ENCODE peak calls at places on chromosomes 13 and 19, in seven cellular contexts. V, O, H, P, B, F and Z are unnamed samples.

GRCh38 chr13:89455741-89456140 is 1784.6 kb downstream of the SLITRK5 start:
- DNase-seq in V (no peak), O (no peak), H (no peak), P (no peak), B (no peak), F (no peak), Z (peak)

GRCh38 chr13:41835871-41836270 is 125.0 kb downstream of the VWA8 start:
- DNase-seq in V (no peak), O (peak), H (peak), P (no peak), B (no peak), F (no peak), Z (peak)

GRCh38 chr13:109309625-109310363 is 476.6 kb downstream of the IRS2 start:
- DNase-seq in V (no peak), O (no peak), H (no peak), P (no peak), B (no peak), F (no peak), Z (peak)

GRCh38 chr13:61095885-61096284 is 319.8 kb downstream of the PCDH20 start:
- DNase-seq in V (no peak), O (no peak), H (no peak), P (no peak), B (no peak), F (no peak), Z (no peak)

GRCh38 chr19:41993612-41994483 is at the start of gene ATP1A3:
- DNase-seq in V (peak), O (peak), H (peak), P (no peak), B (peak), F (no peak), Z (peak)

GRCh38 chr13:38636106-38636505 is 50.8 kb upstream of the FREM2 start:
- DNase-seq in V (no peak), O (no peak), H (no peak), P (no peak), B (no peak), F (no peak), Z (no peak)

GRCh38 chr13:90103099-90103784 is 1244.2 kb upstream of the MIR17HG start:
- DNase-seq in V (no peak), O (no peak), H (no peak), P (no peak), B (no peak), F (no peak), Z (no peak)

GRCh38 chr19:55383279-55383788 is 758 bp downstream of the TMEM238 start:
- DNase-seq in V (no peak), O (no peak), H (no peak), P (no peak), B (no peak), F (no peak), Z (no peak)

GRCh38 chr13:34671136-34671535 is 270.9 kb upstream of the NBEA start:
- DNase-seq in V (no peak), O (no peak), H (no peak), P (no peak), B (no peak), F (no peak), Z (no peak)

GRCh38 chr13:26719356-26719945 is 41.1 kb downstream of the GPR12 start:
- DNase-seq in V (no peak), O (no peak), H (peak), P (no peak), B (no peak), F (no peak), Z (no peak)

GRCh38 chr13:24458736-24459135 is 53.8 kb downstream of the PARP4 start:
- DNase-seq in V (no peak), O (peak), H (no peak), P (no peak), B (no peak), F (no peak), Z (no peak)

GRCh38 chr13:60329221-60329983 is 67.6 kb upstream of the TDRD3 start:
- DNase-seq in V (no peak), O (peak), H (peak), P (no peak), B (no peak), F (no peak), Z (peak)

DNA sequence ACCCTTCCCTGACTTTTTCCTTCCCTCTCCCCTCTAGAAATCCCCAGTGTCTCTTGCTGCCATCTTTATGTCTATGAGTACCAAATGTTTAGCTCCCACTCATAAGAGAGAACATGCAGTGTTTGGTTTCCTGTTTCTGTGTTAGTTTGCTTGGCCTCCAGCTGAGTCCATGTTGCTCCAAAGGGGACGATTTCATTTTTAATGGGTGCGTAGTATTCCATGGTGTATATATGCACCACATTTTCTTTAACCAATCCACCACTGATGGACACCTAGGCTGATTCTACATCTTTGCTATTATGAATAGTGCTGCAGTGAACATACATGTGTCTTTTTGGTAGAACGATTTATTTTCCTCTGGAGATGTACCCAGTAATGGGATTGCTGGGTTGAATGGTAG is 123.8 kb downstream of the UGGT2 start:
- DNase-seq in V (no peak), O (no peak), H (no peak), P (no peak), B (no peak), F (no peak), Z (no peak)
- H3K4me3 ChIP-seq in V (no peak), O (no peak), H (no peak), P (no peak), B (no peak), F (no peak), Z (no peak)

DNA sequence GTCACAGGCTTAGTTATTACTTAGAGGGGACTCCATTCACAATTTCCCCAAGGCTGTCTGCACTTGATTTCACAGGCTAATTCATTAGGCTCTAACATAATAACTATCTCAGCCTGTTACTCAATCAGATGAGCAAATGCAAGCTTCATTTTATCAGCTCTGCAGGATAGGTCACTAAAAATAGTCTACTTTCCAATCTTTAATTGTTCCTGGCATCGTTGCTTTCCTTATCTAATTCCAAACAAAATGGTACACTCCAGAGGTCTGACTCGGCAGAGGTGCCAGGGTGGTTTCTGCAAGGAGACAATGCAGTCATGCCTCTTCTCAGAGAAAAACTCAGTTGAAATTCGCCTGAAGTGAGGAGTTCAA is 69.8 kb upstream of the SLC15A1 start:
- DNase-seq in V (no peak), O (no peak), H (peak), P (no peak), B (no peak), F (no peak), Z (no peak)
- H3K4me3 ChIP-seq in V (no peak), O (no peak), H (no peak), P (no peak), B (no peak), F (no peak), Z (no peak)

GRCh38 chr19:6717441-6717971 is 2.9 kb downstream of the C3 start:
- DNase-seq in V (no peak), O (no peak), H (no peak), P (no peak), B (no peak), F (no peak), Z (no peak)

GRCh38 chr19:6717036-6717435 is 3.4 kb downstream of the C3 start:
- DNase-seq in V (no peak), O (no peak), H (no peak), P (no peak), B (no peak), F (no peak), Z (no peak)

GRCh38 chr19:6718741-6719539 is 1.5 kb downstream of the C3 start:
- DNase-seq in V (peak), O (no peak), H (no peak), P (peak), B (no peak), F (no peak), Z (no peak)

GRCh38 chr19:6719540-6719861 is 949 bp downstream of the C3 start:
- DNase-seq in V (no peak), O (no peak), H (no peak), P (no peak), B (no peak), F (no peak), Z (no peak)

GRCh38 chr19:6718111-6718740 is 2.2 kb downstream of the C3 start:
- DNase-seq in V (no peak), O (no peak), H (no peak), P (no peak), B (no peak), F (no peak), Z (no peak)
- H3K4me3 ChIP-seq in V (no peak), O (no peak), H (no peak), P (no peak), B (no peak), F (no peak), Z (no peak)

DNA sequence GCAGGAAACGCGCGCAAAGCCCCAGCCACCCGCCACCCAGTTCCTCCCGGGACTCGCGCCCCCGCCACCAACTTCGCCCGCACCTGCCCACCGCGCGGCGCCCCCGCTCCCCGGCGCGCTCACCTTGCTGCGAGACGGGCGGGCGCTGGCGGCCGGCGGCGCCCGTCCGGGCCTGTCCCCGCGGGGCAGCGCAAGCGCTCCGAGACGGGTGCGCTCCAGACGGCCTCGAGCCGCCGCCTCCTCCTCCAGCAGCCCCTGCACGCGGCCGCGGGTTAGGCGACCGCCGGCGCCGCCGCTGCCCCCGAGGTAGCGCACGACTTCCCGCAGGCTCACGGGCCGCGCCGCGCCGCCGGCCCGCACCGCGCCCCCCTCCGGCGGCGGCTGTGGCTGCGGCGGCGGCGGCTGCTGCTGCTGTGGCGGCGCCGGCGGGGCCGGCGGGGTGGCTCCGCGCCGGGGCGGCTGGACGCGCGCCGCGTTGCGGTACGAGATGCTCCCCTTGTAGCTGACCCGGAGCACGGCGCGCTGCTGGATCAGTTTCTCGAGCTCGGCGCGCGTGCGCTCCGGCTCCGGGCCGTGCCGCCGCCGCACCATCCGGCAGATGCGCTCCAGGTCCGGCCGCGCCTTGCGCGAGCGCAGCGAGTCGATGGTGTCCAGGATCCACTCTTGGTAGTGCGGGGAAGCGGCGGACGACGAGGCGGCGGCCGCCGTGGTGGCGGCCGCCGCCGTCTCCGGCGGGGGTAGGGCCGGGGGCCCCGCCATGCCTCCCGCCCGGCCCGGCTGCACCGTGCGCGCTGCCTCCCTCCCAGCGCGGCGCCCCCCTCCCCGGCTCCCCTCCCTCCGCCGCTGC is 666 bp downstream of the SAMD1 start:
- DNase-seq in V (peak), O (peak), H (peak), P (peak), B (no peak), F (peak), Z (peak)
- H3K4me3 ChIP-seq in V (no peak), O (peak), H (peak), P (peak), B (peak), F (peak), Z (peak)

DNA sequence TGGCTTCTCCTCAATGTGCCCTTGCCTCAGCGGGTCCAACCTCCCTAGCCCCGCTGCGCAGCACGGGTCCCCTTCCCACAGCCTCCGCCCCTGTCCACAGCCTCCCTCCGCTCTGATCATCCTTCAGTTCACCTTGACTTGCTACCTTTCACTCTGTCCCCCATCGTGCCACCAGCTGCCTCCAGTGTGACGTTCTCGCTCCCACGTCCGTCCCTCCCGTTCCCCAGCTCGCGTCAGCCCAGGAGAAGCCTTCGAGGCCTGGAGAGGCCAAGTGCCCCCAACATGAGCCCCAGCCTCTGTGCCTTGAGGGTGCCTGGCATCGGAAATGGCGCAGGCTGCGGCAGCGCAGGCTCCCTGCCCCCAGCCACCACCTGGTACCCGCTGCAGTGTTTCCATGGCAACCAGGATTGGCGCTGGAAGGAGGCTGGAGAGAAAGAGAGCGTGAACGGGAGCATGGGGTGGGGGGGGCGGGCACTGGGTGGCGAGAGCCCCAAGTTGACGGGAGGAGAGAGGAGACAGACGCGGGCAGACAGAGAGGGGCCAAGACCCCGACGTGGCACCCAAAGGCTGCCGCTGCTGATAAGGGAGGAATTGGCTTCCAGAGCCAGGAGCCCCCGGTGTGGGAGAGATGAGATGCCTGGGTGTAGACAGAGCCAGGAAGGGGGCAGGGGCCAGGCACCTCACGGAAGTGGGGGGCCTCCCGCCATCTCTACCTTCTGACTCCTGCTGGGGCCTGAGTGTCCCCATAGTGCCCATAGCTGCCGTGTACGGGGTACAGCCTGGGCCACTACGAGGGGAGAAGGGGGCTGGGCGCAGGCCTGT is 844 bp upstream of the ASPDH start:
- DNase-seq in V (no peak), O (no peak), H (no peak), P (no peak), B (peak), F (peak), Z (no peak)
- H3K4me3 ChIP-seq in V (no peak), O (no peak), H (no peak), P (no peak), B (peak), F (no peak), Z (no peak)

DNA sequence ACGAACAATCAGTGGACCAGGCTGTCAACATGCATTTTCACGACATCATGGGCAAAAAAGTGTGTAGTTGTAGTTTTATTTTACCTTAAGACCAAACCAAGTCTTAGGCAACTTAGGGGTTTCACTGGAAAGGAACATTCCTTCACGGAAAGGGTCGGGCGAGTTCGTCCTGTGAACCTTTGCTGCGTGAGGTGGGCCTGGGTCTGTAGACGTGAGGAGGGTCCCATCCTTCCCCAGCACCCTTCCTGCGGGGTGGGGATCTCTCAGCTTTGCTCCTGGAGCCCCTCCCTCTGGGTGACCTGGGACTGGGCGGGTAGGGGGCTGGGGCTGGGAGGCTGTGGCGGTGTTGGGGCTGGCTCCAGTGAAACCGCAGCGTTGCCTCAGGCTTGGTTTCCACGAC is 12.3 kb upstream of the RPS15 start:
- DNase-seq in V (no peak), O (no peak), H (no peak), P (no peak), B (no peak), F (no peak), Z (no peak)
- H3K4me3 ChIP-seq in V (no peak), O (no peak), H (no peak), P (no peak), B (no peak), F (no peak), Z (no peak)

GRCh38 chr13:49620170-49620621 is 8.1 kb upstream of the ARL11 start:
- DNase-seq in V (no peak), O (no peak), H (no peak), P (peak), B (no peak), F (no peak), Z (no peak)
- H3K4me3 ChIP-seq in V (no peak), O (no peak), H (no peak), P (no peak), B (peak), F (no peak), Z (peak)

GRCh38 chr19:13882419-13882795 is 5.5 kb downstream of the NANOS3 start:
- DNase-seq in V (no peak), O (no peak), H (no peak), P (no peak), B (no peak), F (no peak), Z (no peak)

GRCh38 chr19:13881692-13882418 is 4.9 kb downstream of the NANOS3 start:
- DNase-seq in V (no peak), O (no peak), H (peak), P (no peak), B (no peak), F (no peak), Z (no peak)

GRCh38 chr19:13882841-13883240 is 5.9 kb downstream of the NANOS3 start:
- DNase-seq in V (no peak), O (no peak), H (no peak), P (no peak), B (no peak), F (no peak), Z (no peak)

GRCh38 chr19:13881231-13881691 is 4.3 kb downstream of the NANOS3 start:
- DNase-seq in V (no peak), O (no peak), H (peak), P (no peak), B (no peak), F (no peak), Z (peak)

GRCh38 chr19:13880059-13880672 is 3.2 kb downstream of the NANOS3 start:
- DNase-seq in V (peak), O (peak), H (peak), P (peak), B (peak), F (peak), Z (peak)
- H3K4me3 ChIP-seq in V (no peak), O (peak), H (no peak), P (no peak), B (peak), F (no peak), Z (peak)

DNA sequence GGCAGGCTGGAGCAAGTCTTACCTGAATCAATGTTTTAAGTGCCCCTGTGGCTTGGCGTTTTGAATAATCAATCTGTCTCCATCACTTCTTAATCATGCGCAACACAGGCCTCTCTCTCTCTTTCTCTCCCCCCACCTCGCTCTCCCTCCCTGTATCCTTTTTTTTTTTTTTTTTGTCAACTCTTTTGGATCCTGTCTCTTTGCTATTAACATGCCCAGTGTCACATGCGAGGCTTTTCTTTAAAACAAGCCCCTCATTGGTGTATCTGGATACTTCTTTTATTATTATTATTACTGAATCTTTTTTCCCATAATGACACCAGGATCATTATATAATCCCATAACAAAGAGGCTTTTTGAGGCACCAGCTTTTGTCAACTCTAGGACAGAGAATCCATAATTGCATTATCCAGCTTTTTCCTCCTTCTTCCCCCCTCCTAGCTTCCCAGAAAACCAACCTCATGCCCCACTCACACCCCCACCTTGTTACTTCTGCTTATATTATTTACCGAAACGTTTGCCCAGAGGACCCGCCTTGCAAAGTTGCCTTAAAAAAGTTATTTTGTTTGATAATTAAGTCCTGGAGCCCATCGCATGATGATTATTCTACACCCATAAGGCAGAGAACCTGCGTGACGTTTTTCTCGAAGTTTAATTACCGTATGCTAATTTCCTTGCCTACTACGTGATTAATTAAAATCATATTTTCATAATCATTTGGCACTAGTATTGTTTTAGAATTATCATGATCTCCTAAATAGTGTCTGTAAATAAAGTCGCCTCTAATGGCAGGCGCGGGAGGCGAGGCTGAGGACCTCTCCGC is 148.1 kb upstream of the ZNF536 start:
- DNase-seq in V (no peak), O (no peak), H (no peak), P (no peak), B (no peak), F (no peak), Z (no peak)
- H3K4me3 ChIP-seq in V (no peak), O (no peak), H (no peak), P (no peak), B (peak), F (no peak), Z (no peak)

DNA sequence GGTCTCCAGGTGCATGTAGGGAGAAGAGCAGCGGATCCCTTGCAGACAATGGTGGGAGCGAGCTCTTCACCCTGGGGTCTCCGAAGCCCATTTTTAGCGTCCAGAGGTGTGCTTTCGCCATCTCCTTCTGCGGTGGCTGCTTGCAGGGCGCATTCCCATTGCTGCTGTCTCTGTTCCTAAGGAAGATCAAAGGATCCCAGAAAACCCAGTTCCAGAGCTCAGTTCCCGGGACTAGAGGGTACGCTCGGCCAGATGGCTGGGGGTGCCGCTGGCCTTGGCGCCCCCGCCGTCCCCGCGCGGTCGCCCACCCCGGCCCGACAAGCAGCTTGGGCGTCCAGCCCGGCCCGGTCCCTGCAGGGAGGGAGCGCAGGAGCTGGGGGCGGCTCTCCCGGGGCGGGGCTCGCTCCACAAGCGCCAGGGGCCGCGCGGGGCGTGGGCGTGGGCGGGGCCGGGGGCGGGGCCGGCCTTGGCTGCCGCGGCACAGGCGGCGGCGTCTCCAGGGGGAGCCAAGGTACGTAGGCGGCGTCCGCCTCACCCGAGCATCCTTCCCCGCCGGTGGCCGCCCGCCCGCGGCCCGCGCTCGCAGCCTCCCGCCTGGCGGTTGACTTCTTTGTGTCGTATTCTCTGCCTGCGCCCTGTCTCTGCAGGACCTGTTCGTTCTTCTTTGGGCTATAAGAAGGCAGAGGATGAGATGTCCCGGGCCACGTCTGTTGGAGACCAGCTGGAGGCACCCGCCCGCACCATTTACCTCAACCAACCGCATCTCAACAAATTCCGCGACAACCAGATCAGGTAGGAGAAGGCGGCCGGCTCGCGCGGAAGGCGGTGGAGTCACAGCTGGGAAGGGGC is 96.8 kb downstream of the ATP8A2 start:
- DNase-seq in V (no peak), O (no peak), H (no peak), P (no peak), B (peak), F (no peak), Z (peak)
- H3K4me3 ChIP-seq in V (no peak), O (peak), H (no peak), P (no peak), B (peak), F (no peak), Z (peak)